ENCODE peak calls at places on chromosomes 7 and 10, in seven cellular contexts. One of them, this sample, is unnamed.

GRCh38 chr7:18020138-18020715 is 7.4 kb downstream of the PRPS1L1 start:
- DNase-seq in NB4: no peak
- DNase-seq in K562: no peak
- DNase-seq in A549: no peak
- DNase-seq in IMR-90: no peak
- DNase-seq in gastrocnemius medialis: no peak
- DNase-seq in body of pancreas: no peak
- DNase-seq in this sample: no peak

GRCh38 chr7:5824297-5824610 is 42.8 kb upstream of the RNF216 start:
- DNase-seq in NB4: no peak
- DNase-seq in IMR-90: no peak
- DNase-seq in K562: peak
- DNase-seq in A549: no peak
- DNase-seq in body of pancreas: no peak
- DNase-seq in gastrocnemius medialis: no peak
- DNase-seq in this sample: no peak

GRCh38 chr10:119669975-119670640 is 18.9 kb downstream of the BAG3 start:
- DNase-seq in body of pancreas: peak
- DNase-seq in K562: no peak
- DNase-seq in gastrocnemius medialis: peak
- DNase-seq in IMR-90: no peak
- DNase-seq in A549: no peak
- DNase-seq in NB4: no peak
- DNase-seq in this sample: no peak

GRCh38 chr7:140212100-140212881 is 35.5 kb upstream of the KDM7A start:
- DNase-seq in gastrocnemius medialis: no peak
- DNase-seq in K562: no peak
- DNase-seq in NB4: no peak
- DNase-seq in A549: no peak
- DNase-seq in body of pancreas: no peak
- DNase-seq in IMR-90: peak
- DNase-seq in this sample: no peak

GRCh38 chr7:143395187-143396149 is 13.2 kb downstream of the EPHA1 start:
- DNase-seq in K562: peak
- DNase-seq in gastrocnemius medialis: no peak
- DNase-seq in A549: no peak
- DNase-seq in body of pancreas: no peak
- DNase-seq in NB4: peak
- DNase-seq in IMR-90: no peak
- DNase-seq in this sample: no peak

GRCh38 chr10:78269061-78269460 is 235.4 kb downstream of the RPS24 start:
- DNase-seq in body of pancreas: no peak
- DNase-seq in A549: no peak
- DNase-seq in gastrocnemius medialis: no peak
- DNase-seq in NB4: no peak
- DNase-seq in K562: no peak
- DNase-seq in IMR-90: no peak
- DNase-seq in this sample: no peak

GRCh38 chr7:22805227-22805626 is 17.4 kb downstream of the TOMM7 start:
- DNase-seq in A549: no peak
- DNase-seq in IMR-90: no peak
- DNase-seq in K562: no peak
- DNase-seq in gastrocnemius medialis: no peak
- DNase-seq in body of pancreas: no peak
- DNase-seq in NB4: no peak
- DNase-seq in this sample: no peak

GRCh38 chr10:60521974-60522405 is 132.3 kb upstream of the ANK3 start:
- DNase-seq in NB4: no peak
- DNase-seq in A549: no peak
- DNase-seq in IMR-90: peak
- DNase-seq in body of pancreas: peak
- DNase-seq in gastrocnemius medialis: no peak
- DNase-seq in K562: no peak
- DNase-seq in this sample: no peak

GRCh38 chr7:107269815-107270214 is 101.0 kb downstream of the HBP1 start:
- DNase-seq in body of pancreas: no peak
- DNase-seq in IMR-90: no peak
- DNase-seq in K562: no peak
- DNase-seq in gastrocnemius medialis: no peak
- DNase-seq in A549: no peak
- DNase-seq in NB4: no peak
- DNase-seq in this sample: no peak

GRCh38 chr10:82815680-82816079 is 940.7 kb downstream of the NRG3 start:
- DNase-seq in K562: no peak
- DNase-seq in A549: no peak
- DNase-seq in gastrocnemius medialis: no peak
- DNase-seq in IMR-90: no peak
- DNase-seq in body of pancreas: no peak
- DNase-seq in NB4: no peak
- DNase-seq in this sample: no peak

GRCh38 chr10:82813856-82814255 is 938.9 kb downstream of the NRG3 start:
- DNase-seq in IMR-90: no peak
- DNase-seq in K562: no peak
- DNase-seq in gastrocnemius medialis: no peak
- DNase-seq in body of pancreas: peak
- DNase-seq in A549: no peak
- DNase-seq in NB4: peak
- DNase-seq in this sample: no peak

GRCh38 chr10:82814635-82815034 is 939.6 kb downstream of the NRG3 start:
- DNase-seq in body of pancreas: no peak
- DNase-seq in K562: no peak
- DNase-seq in NB4: no peak
- DNase-seq in A549: no peak
- DNase-seq in IMR-90: no peak
- DNase-seq in gastrocnemius medialis: no peak
- DNase-seq in this sample: no peak

GRCh38 chr10:82811621-82812020 is 936.6 kb downstream of the NRG3 start:
- DNase-seq in NB4: peak
- DNase-seq in body of pancreas: peak
- DNase-seq in K562: peak
- DNase-seq in IMR-90: no peak
- DNase-seq in A549: peak
- DNase-seq in gastrocnemius medialis: no peak
- DNase-seq in this sample: no peak
- TF ChIP-seq CTCF in NB4: peak
- TF ChIP-seq CTCF in body of pancreas: peak
- TF ChIP-seq CTCF in K562: peak
- TF ChIP-seq CTCF in IMR-90: peak
- TF ChIP-seq CTCF in A549: no peak
- TF ChIP-seq CTCF in gastrocnemius medialis: no peak
- TF ChIP-seq CTCF in this sample: no peak

DNA sequence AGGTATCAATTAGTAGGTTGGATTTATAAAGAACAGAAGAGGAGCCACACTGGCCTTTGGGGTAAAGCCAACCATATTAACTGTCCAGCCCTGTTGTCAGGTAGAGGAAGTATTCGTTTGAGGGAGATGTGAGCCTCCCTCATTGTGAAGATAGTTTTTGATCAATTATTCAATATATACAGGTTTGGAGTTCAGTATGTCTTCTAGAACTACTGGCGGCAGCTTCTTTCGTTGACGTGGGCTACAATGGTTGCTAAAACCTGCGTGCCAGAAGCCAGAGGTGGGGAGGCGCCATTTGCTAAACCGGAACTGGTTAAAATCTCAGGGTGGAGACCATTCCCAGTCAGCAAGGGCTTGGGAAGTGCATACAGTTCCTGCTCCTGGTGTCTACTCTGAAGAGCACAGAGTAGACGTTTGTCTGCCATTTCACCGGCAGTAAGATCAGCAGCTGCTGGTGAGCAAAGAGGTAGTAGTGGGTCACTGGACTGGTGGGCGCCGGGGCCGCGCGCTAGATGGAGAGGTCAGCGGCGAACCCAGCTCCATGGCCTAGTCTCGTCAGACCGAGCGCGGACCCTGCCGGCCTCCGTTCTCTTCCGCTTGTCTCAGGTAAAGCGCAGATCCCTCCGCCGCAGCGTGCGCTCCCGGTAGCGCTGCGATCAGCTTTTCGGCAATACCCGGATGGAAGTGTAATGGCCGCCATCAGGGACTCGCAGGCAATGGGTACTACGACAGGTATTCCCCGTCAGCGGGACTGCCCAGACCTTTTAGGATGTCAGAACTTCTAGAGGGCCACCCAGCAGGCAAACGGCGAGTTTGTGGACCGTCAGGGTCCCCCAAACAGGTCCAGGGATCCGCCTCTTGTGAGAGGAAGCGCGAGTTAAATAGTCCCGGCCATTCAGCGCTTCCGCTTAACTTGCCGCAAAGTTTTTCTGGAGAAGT is at the start of gene ZNF518A:
- DNase-seq in IMR-90: peak
- DNase-seq in K562: peak
- DNase-seq in gastrocnemius medialis: peak
- DNase-seq in A549: peak
- DNase-seq in body of pancreas: peak
- DNase-seq in NB4: peak
- DNase-seq in this sample: peak
- TF ChIP-seq POLR2A in IMR-90: peak
- TF ChIP-seq POLR2A in K562: peak
- TF ChIP-seq POLR2A in gastrocnemius medialis: no peak
- TF ChIP-seq POLR2A in A549: peak
- TF ChIP-seq POLR2A in body of pancreas: peak
- TF ChIP-seq POLR2A in NB4: peak
- TF ChIP-seq POLR2A in this sample: no peak

GRCh38 chr10:102869290-102870198 is at the start of gene AS3MT:
- DNase-seq in body of pancreas: peak
- DNase-seq in IMR-90: no peak
- DNase-seq in gastrocnemius medialis: peak
- DNase-seq in NB4: peak
- DNase-seq in K562: no peak
- DNase-seq in A549: peak
- DNase-seq in this sample: peak
- H3K4me3 ChIP-seq in body of pancreas: peak
- H3K4me3 ChIP-seq in IMR-90: peak
- H3K4me3 ChIP-seq in gastrocnemius medialis: peak
- H3K4me3 ChIP-seq in NB4: no peak
- H3K4me3 ChIP-seq in K562: no peak
- H3K4me3 ChIP-seq in A549: peak
- H3K4me3 ChIP-seq in this sample: peak

DNA sequence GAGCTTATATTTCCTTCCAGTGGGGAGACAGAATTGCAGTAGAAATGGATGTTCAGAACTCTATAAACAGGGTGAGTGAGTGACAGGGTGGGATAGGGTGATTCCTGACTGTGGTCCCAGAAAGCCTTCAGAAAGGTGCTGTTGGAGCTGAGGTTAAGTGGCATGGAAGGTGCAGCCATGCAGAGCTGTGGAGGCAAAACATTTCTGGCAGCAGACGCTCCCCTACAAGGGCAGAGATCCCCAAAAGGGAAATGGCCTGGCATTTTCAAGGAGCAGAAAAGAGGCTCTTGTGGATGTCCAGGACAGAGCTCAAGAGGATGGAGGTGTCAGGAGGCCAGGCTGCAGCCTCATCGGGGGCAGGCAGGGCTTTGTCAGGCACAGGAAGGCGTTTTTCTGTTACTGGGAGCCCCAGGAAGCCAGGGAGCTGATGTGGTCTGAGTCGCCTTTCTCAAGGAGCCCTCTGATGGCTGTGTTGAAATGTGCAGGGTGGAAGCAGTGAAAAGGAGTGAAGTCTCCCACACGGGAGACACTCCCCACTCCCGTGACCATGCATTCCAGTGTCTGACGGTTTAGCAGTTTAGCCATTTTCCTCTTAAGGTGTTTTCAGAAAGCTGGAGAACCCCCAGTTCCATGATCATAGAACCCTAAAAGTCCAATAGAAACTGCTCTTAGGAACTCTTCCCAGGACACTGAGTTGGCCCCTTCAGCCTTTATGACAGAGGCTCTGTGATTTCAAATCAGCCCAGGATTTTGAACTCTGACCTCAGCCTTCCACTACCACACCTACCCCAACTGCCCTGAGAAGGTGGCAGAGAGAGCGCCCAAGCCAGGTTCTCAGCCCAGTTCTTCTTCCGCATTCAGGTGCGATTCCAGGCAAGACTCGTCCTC is 96.2 kb downstream of the C10orf105 start:
- DNase-seq in body of pancreas: no peak
- DNase-seq in gastrocnemius medialis: no peak
- DNase-seq in IMR-90: peak
- DNase-seq in A549: peak
- DNase-seq in NB4: peak
- DNase-seq in K562: peak
- DNase-seq in this sample: peak
- TF ChIP-seq CTCF in body of pancreas: no peak
- TF ChIP-seq CTCF in gastrocnemius medialis: no peak
- TF ChIP-seq CTCF in IMR-90: peak
- TF ChIP-seq CTCF in A549: peak
- TF ChIP-seq CTCF in NB4: peak
- TF ChIP-seq CTCF in K562: peak
- TF ChIP-seq CTCF in this sample: no peak

This sample was measured in uterus.